ENCODE peak calls at places on chromosome 11, in five cellular contexts. U is GM12878, L is K562, B is HepG2, H is H1. Y is an unnamed sample. For H3K4me1, the result is how much of the 10 kb centered on the place peaks cover.

GRCh38 chr11:66856496-66857233 is at the start of gene LRFN4:
- DNase-seq in U (no peak), L (peak), B (no peak), H (no peak), Y (no peak)

GRCh38 chr11:65726660-65727059 is 6.1 kb upstream of the RNASEH2C start:
- DNase-seq in U (no peak), L (no peak), B (no peak), H (no peak), Y (no peak)

GRCh38 chr11:66562275-66562674 is 6.1 kb downstream of the CTSF start:
- DNase-seq in U (no peak), L (no peak), B (no peak), H (no peak), Y (no peak)

GRCh38 chr11:125892071-125892470 is 4.6 kb downstream of the HYLS1 start:
- DNase-seq in U (no peak), L (no peak), B (no peak), H (no peak), Y (no peak)

GRCh38 chr11:31160504-31161422 is 208.8 kb downstream of the DCDC1 start:
- DNase-seq in U (no peak), L (peak), B (peak), H (no peak), Y (peak)

GRCh38 chr11:75557649-75558494 is 4.2 kb upstream of the SERPINH1 start:
- DNase-seq in U (no peak), L (no peak), B (no peak), H (no peak), Y (no peak)

GRCh38 chr11:67022341-67022933 is 497 bp upstream of the SYT12 start:
- DNase-seq in U (no peak), L (no peak), B (no peak), H (no peak), Y (peak)

GRCh38 chr11:8661036-8661435 is 21.4 kb downstream of the TRIM66 start:
- DNase-seq in U (no peak), L (no peak), B (no peak), H (no peak), Y (no peak)

GRCh38 chr11:124935548-124936514 is at the start of gene HEPACAM:
- DNase-seq in U (no peak), L (no peak), B (peak), H (no peak), Y (no peak)

GRCh38 chr11:64577202-64577601 is 13.8 kb upstream of the SLC22A12 start:
- DNase-seq in U (no peak), L (no peak), B (no peak), H (no peak), Y (no peak)

GRCh38 chr11:117970400-117971024 is 15.7 kb upstream of the IL10RA start:
- DNase-seq in U (no peak), L (no peak), B (no peak), H (no peak), Y (no peak)

GRCh38 chr11:134801526-134801925 is 389.5 kb upstream of the B3GAT1 start:
- DNase-seq in U (no peak), L (no peak), B (no peak), H (no peak), Y (no peak)

GRCh38 chr11:92550871-92551270 is 326.3 kb downstream of the FAT3 start:
- DNase-seq in U (no peak), L (no peak), B (no peak), H (no peak), Y (no peak)

GRCh38 chr11:63917685-63918523 is 940 bp upstream of the RCOR2 start:
- DNase-seq in U (no peak), L (peak), B (peak), H (peak), Y (peak)

GRCh38 chr11:128902515-128903066 is 11.4 kb downstream of the KCNJ5 start:
- DNase-seq in U (no peak), L (no peak), B (no peak), H (peak), Y (no peak)

GRCh38 chr11:44377914-44378321 is 68.0 kb upstream of the ALX4 start:
- DNase-seq in U (no peak), L (peak), B (no peak), H (no peak), Y (no peak)

GRCh38 chr11:2562181-2562581 is 117.4 kb downstream of the KCNQ1 start:
- DNase-seq in U (no peak), L (no peak), B (peak), H (no peak), Y (no peak)

GRCh38 chr11:6606471-6607189 is 3.1 kb downstream of the ILK start:
- DNase-seq in U (no peak), L (peak), B (peak), H (peak), Y (peak)

GRCh38 chr11:2806351-2807058 is 79.1 kb downstream of the CDKN1C start:
- DNase-seq in U (no peak), L (no peak), B (no peak), H (peak), Y (no peak)

GRCh38 chr11:70220136-70220535 is 17.0 kb downstream of the FADD start:
- DNase-seq in U (no peak), L (no peak), B (no peak), H (no peak), Y (no peak)

GRCh38 chr11:76620471-76620870 is 50.1 kb downstream of the LRRC32 start:
- DNase-seq in U (no peak), L (no peak), B (no peak), H (no peak), Y (no peak)

GRCh38 chr11:107196732-107197131 is 178.5 kb upstream of the GUCY1A2 start:
- DNase-seq in U (no peak), L (no peak), B (peak), H (no peak), Y (no peak)

GRCh38 chr11:123576501-123576900 is 77.9 kb downstream of the SCN3B start:
- DNase-seq in U (no peak), L (no peak), B (no peak), H (no peak), Y (no peak)

GRCh38 chr11:10858505-10859360 is 880 bp upstream of the ZBED5 start:
- DNase-seq in U (peak), L (peak), B (peak), H (peak), Y (no peak)

GRCh38 chr11:8389034-8389996 is 125.6 kb upstream of the LMO1 start:
- DNase-seq in U (no peak), L (no peak), B (peak), H (no peak), Y (no peak)

GRCh38 chr11:65112551-65113360 is 1.1 kb downstream of the TM7SF2 start:
- DNase-seq in U (no peak), L (peak), B (peak), H (peak), Y (no peak)

GRCh38 chr11:62497132-62497915 is 49.3 kb downstream of the AHNAK start:
- DNase-seq in U (peak), L (peak), B (peak), H (no peak), Y (peak)

GRCh38 chr11:17864478-17864941 is 129.9 kb downstream of the KCNC1 start:
- DNase-seq in U (no peak), L (peak), B (no peak), H (peak), Y (no peak)

GRCh38 chr11:118227865-118228785 is 3.3 kb upstream of the JAML start:
- DNase-seq in U (no peak), L (no peak), B (no peak), H (no peak), Y (no peak)

GRCh38 chr11:78961938-78962701 is 387.5 kb upstream of the NARS2 start:
- DNase-seq in U (no peak), L (peak), B (no peak), H (peak), Y (no peak)

GRCh38 chr11:118274184-118274583 is 10.1 kb upstream of the MPZL2 start:
- DNase-seq in U (no peak), L (no peak), B (no peak), H (no peak), Y (no peak)

GRCh38 chr11:117618956-117619355 is 178.1 kb downstream of the DSCAML1 start:
- DNase-seq in U (no peak), L (no peak), B (no peak), H (peak), Y (no peak)

GRCh38 chr11:123145220-123145619 is 49.8 kb downstream of the CLMP start:
- DNase-seq in U (no peak), L (no peak), B (peak), H (no peak), Y (peak)

GRCh38 chr11:93487032-93487483 is 56.1 kb downstream of the SMCO4 start:
- DNase-seq in U (no peak), L (no peak), B (peak), H (no peak), Y (no peak)

GRCh38 chr11:86606849-86607481 is 65.5 kb downstream of the ME3 start:
- DNase-seq in U (no peak), L (no peak), B (no peak), H (no peak), Y (no peak)

GRCh38 chr11:441418-442274 is at the start of gene ANO9:
- DNase-seq in U (no peak), L (peak), B (peak), H (peak), Y (no peak)

GRCh38 chr11:27514558-27514957 is 8.0 kb upstream of the LIN7C start:
- DNase-seq in U (no peak), L (no peak), B (no peak), H (no peak), Y (no peak)

DNA sequence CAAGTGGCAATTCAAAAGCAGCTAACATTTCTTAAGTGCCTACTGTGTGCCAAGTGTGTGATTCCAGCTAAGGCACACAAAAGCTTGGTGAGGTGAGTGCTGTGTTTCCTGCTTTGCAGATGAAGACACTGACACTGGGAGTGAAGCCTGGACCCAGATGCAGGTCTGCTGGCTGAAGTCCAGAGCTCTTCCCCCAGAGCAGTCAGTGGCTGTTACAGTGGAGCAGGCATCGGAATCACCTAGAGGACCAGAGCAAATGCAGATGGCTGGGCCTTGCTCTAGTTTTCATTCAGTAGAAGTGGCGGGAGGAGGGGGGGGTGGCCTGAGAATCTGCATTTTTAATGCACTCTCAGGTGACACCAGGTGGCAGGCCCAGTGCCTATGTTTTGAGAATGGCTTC is 342.3 kb downstream of the CADM1 start:
- DNase-seq in U (no peak), L (no peak), B (no peak), H (no peak), Y (no peak)
- TF ChIP-seq CEBPB in U (no peak), L (no peak), B (no peak), H (no peak), Y (no peak)

DNA sequence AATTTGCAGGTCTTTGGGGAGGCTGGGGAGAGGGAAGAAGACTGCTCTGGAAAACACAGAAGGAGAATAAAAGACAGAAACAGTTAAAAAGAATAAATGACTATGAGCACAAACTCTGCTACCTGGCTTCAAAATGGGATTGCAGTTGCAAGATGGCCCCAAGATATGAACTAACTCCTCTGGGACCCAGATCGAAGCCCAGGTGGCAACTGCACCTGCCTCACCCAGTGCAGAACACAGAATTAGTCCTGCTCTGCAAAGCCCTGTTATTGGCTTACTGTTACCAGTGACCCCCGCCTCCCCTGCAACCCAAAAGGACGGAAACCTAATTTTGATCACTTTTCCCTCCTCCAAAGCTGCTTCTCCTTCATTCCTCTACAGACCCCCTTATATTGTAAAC is 35.9 kb upstream of the POU2AF1 start:
- DNase-seq in U (no peak), L (no peak), B (no peak), H (no peak), Y (no peak)
- H3K4me1 ChIP-seq in U (half or more), L (under half), B (half or more), H (under half), Y (under half)

GRCh38 chr11:101341578-101341977 is 212.0 kb upstream of the PGR start:
- DNase-seq in U (no peak), L (no peak), B (no peak), H (no peak), Y (no peak)

GRCh38 chr11:101331411-101331810 is 201.8 kb upstream of the PGR start:
- DNase-seq in U (no peak), L (no peak), B (no peak), H (no peak), Y (no peak)

GRCh38 chr11:101336155-101336554 is 206.5 kb upstream of the PGR start:
- DNase-seq in U (no peak), L (no peak), B (no peak), H (no peak), Y (no peak)

GRCh38 chr11:101334581-101334980 is 205.0 kb upstream of the PGR start:
- DNase-seq in U (no peak), L (no peak), B (no peak), H (no peak), Y (no peak)

GRCh38 chr11:101336858-101337257 is 207.2 kb upstream of the PGR start:
- DNase-seq in U (no peak), L (no peak), B (no peak), H (no peak), Y (no peak)
- TF ChIP-seq YY1 in U (no peak), L (no peak), B (no peak), H (no peak), Y (no peak)

GRCh38 chr11:37259734-37260133 is 661.7 kb upstream of the RAG2 start:
- DNase-seq in U (no peak), L (no peak), B (no peak), H (no peak), Y (no peak)
- TF ChIP-seq CEBPB in U (no peak), L (no peak), B (no peak), H (no peak), Y (no peak)

GRCh38 chr11:48013269-48013901 is 33.0 kb downstream of the PTPRJ start:
- DNase-seq in U (no peak), L (no peak), B (peak), H (no peak), Y (no peak)

GRCh38 chr11:48011125-48012050 is 31.0 kb downstream of the PTPRJ start:
- DNase-seq in U (no peak), L (no peak), B (no peak), H (no peak), Y (no peak)

GRCh38 chr11:48014917-48015316 is 34.6 kb downstream of the PTPRJ start:
- DNase-seq in U (no peak), L (no peak), B (no peak), H (no peak), Y (no peak)

GRCh38 chr11:48007677-48008076 is 27.3 kb downstream of the PTPRJ start:
- DNase-seq in U (no peak), L (no peak), B (no peak), H (no peak), Y (no peak)

GRCh38 chr11:48012051-48012391 is 31.7 kb downstream of the PTPRJ start:
- DNase-seq in U (no peak), L (no peak), B (no peak), H (no peak), Y (no peak)
- H3K4me1 ChIP-seq in U (half or more), L (under half), B (under half), H (under half), Y (under half)

Y was measured in HCT116.